ENCODE peak calls at places on chromosomes 13 and 19, in four cellular contexts. Z is GM12878, N is endothelial cell of umbilical vein, U is H1. E is an unnamed sample.

GRCh38 chr13:95641961-95642621 is 2.4 kb downstream of the DZIP1 start:
- DNase-seq in Z (no peak), N (peak), U (peak), E (no peak)

GRCh38 chr13:73056054-73056962 is 2.5 kb upstream of the KLF5 start:
- DNase-seq in Z (no peak), N (peak), U (no peak), E (no peak)

GRCh38 chr19:19654441-19654840 is 9.0 kb downstream of the ATP13A1 start:
- DNase-seq in Z (no peak), N (no peak), U (no peak), E (no peak)

GRCh38 chr13:94674609-94675348 is 37.6 kb downstream of the SOX21 start:
- DNase-seq in Z (no peak), N (peak), U (peak), E (peak)

GRCh38 chr13:101382701-101383100 is 33.6 kb downstream of the NALCN start:
- DNase-seq in Z (no peak), N (peak), U (no peak), E (no peak)

GRCh38 chr13:110185696-110186095 is 121.3 kb downstream of the COL4A1 start:
- DNase-seq in Z (no peak), N (no peak), U (no peak), E (no peak)

GRCh38 chr19:39252458-39252857 is 3.8 kb upstream of the IFNL4 start:
- DNase-seq in Z (no peak), N (no peak), U (no peak), E (no peak)

GRCh38 chr19:10796653-10797052 is 39.4 kb downstream of the TMED1 start:
- DNase-seq in Z (no peak), N (no peak), U (no peak), E (no peak)

DNA sequence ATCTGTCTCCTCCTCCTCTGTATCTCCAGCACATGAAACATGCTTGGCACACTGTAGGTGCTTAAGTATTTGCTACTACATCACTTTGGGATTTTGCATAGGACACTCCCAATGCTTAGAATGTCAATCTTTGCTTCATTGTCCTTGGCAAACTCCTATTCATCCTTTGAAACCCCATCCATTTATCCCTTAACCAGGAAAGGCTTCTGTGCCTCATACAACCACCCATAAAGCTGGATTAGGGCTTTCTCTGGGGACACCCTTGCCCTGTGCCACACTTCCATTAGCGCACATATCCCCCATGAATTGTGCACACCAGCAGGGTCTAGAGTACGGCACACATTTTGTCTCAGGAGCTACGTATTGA is 5.8 kb upstream of the EPS8L1 start:
- DNase-seq in Z (no peak), N (no peak), U (no peak), E (no peak)
- H3K4me3 ChIP-seq in Z (no peak), N (no peak), U (peak), E (no peak)

DNA sequence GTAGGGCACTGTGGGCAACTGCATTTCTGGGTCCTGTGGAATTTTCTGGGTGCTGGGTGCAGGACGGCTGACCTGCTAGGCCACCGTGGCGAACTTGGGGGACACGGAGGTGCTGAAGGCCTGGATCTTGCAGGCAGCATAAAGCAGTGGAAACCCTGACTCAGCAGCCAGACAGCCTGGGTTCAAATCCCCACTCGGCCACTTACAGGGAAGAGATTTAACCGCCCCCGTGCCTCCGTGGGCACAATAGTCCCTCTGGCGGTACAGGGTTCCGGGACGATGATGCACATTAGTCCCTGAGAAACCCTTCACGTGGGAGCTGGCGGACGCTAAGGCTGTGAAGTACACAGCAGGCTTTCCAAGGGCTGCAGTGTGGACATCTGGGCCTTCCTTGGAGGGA is 3.0 kb downstream of the FAM83E start:
- DNase-seq in Z (no peak), N (no peak), U (no peak), E (peak)
- TF ChIP-seq MAX in Z (no peak), N (no peak), U (no peak), E (no peak)

GRCh38 chr13:106986687-106987434 is 418.9 kb upstream of the ARGLU1 start:
- DNase-seq in Z (no peak), N (no peak), U (no peak), E (no peak)

GRCh38 chr13:106986033-106986484 is 418.1 kb upstream of the ARGLU1 start:
- DNase-seq in Z (no peak), N (no peak), U (no peak), E (no peak)

GRCh38 chr13:106981050-106981449 is 413.1 kb upstream of the ARGLU1 start:
- DNase-seq in Z (no peak), N (no peak), U (no peak), E (no peak)
- H3K4me3 ChIP-seq in Z (no peak), N (no peak), U (no peak), E (no peak)

DNA sequence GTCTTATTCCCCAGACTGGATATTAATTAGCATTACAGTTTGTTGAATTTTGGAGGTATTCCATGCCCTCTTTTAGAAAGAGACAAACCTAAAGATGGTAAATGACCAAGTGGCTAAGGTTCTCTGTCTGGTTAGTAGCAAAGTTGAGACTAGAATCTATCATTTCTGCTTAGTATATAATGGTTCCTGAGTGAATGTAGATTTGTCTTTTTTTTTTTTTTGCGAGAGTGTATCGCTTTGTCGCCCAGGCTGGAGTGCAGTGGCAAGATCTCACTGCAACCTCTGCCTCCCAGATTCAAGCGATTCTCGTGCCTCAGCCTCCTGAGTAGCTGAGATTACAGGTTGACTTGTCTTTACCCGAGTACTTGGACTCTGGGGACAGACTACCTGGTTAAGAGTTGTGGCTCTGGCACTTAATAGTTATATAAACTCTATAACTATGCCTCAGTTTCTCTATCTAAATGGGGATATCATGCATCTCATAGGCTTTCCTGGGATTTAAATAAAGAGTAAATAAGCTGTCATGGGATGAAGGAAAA is 2.7 kb downstream of the NAA16 start:
- DNase-seq in Z (no peak), N (no peak), U (no peak), E (no peak)
- TF ChIP-seq MAX in Z (no peak), N (no peak), U (no peak), E (no peak)